ENCODE peak calls at places on chromosome 13, in four cellular contexts. One of them, this sample, is unnamed.

GRCh38 chr13:23674795-23675640 is 104.8 kb downstream of the TNFRSF19 start:
- DNase-seq in pancreas: no peak
- DNase-seq in WERI-Rb-1: no peak
- DNase-seq in fibroblast of the aortic adventitia: peak; percentile 88
- DNase-seq in this sample: no peak

GRCh38 chr13:111412251-111412650 is 91.8 kb downstream of the TEX29 start:
- DNase-seq in WERI-Rb-1: no peak
- DNase-seq in fibroblast of the aortic adventitia: no peak
- DNase-seq in pancreas: no peak
- DNase-seq in this sample: no peak

GRCh38 chr13:59111711-59112110 is 1052.0 kb downstream of the DIAPH3 start:
- DNase-seq in fibroblast of the aortic adventitia: peak; percentile 74
- DNase-seq in pancreas: no peak
- DNase-seq in WERI-Rb-1: no peak
- DNase-seq in this sample: peak; percentile 33

GRCh38 chr13:102710261-102710679 is 15.4 kb upstream of the METTL21C start:
- DNase-seq in fibroblast of the aortic adventitia: peak; percentile 53
- DNase-seq in pancreas: no peak
- DNase-seq in WERI-Rb-1: no peak
- DNase-seq in this sample: no peak

GRCh38 chr13:48214519-48215121 is 18.4 kb upstream of the ITM2B start:
- DNase-seq in pancreas: no peak
- DNase-seq in fibroblast of the aortic adventitia: no peak
- DNase-seq in WERI-Rb-1: no peak
- DNase-seq in this sample: no peak

GRCh38 chr13:72565893-72566292 is 161.5 kb downstream of the MZT1 start:
- DNase-seq in WERI-Rb-1: no peak
- DNase-seq in pancreas: no peak
- DNase-seq in fibroblast of the aortic adventitia: peak; percentile 3
- DNase-seq in this sample: no peak

GRCh38 chr13:66264976-66265375 is 965.2 kb downstream of the PCDH9 start:
- DNase-seq in fibroblast of the aortic adventitia: no peak
- DNase-seq in WERI-Rb-1: no peak
- DNase-seq in pancreas: no peak
- DNase-seq in this sample: no peak

GRCh38 chr13:36986462-36987240 is 12.5 kb downstream of the ALG5 start:
- DNase-seq in WERI-Rb-1: no peak
- DNase-seq in fibroblast of the aortic adventitia: no peak
- DNase-seq in pancreas: no peak
- DNase-seq in this sample: no peak

GRCh38 chr13:27830010-27830409 is 37.7 kb downstream of the GSX1 start:
- DNase-seq in fibroblast of the aortic adventitia: peak; percentile 6
- DNase-seq in WERI-Rb-1: peak; percentile 68
- DNase-seq in pancreas: peak; percentile 94
- DNase-seq in this sample: peak; percentile 80

GRCh38 chr13:74978596-74978995 is 503.4 kb downstream of the TBC1D4 start:
- DNase-seq in WERI-Rb-1: peak; percentile 37
- DNase-seq in fibroblast of the aortic adventitia: no peak
- DNase-seq in pancreas: no peak
- DNase-seq in this sample: no peak

GRCh38 chr13:98619556-98619955 is 42.6 kb upstream of the STK24 start:
- DNase-seq in pancreas: no peak
- DNase-seq in WERI-Rb-1: no peak
- DNase-seq in fibroblast of the aortic adventitia: no peak
- DNase-seq in this sample: no peak

GRCh38 chr13:39370554-39370953 is 232.4 kb downstream of the LHFPL6 start:
- DNase-seq in WERI-Rb-1: no peak
- DNase-seq in fibroblast of the aortic adventitia: peak; percentile 34
- DNase-seq in pancreas: no peak
- DNase-seq in this sample: no peak

GRCh38 chr13:93535256-93535655 is 308.6 kb downstream of the GPC6 start:
- DNase-seq in pancreas: no peak
- DNase-seq in WERI-Rb-1: no peak
- DNase-seq in fibroblast of the aortic adventitia: peak; percentile 51
- DNase-seq in this sample: no peak

GRCh38 chr13:24502567-24503375 is 9.8 kb downstream of the PARP4 start:
- DNase-seq in WERI-Rb-1: no peak
- DNase-seq in pancreas: no peak
- DNase-seq in fibroblast of the aortic adventitia: peak; percentile 64
- DNase-seq in this sample: peak; percentile 34

GRCh38 chr13:112106467-112107141 is 39.7 kb downstream of the SOX1 start:
- DNase-seq in fibroblast of the aortic adventitia: no peak
- DNase-seq in pancreas: no peak
- DNase-seq in WERI-Rb-1: no peak
- DNase-seq in this sample: no peak

GRCh38 chr13:80707000-80707983 is 366.4 kb upstream of the SPRY2 start:
- DNase-seq in WERI-Rb-1: no peak
- DNase-seq in fibroblast of the aortic adventitia: no peak
- DNase-seq in pancreas: no peak
- DNase-seq in this sample: no peak

GRCh38 chr13:98965325-98965724 is 12.5 kb downstream of the DOCK9 start:
- DNase-seq in fibroblast of the aortic adventitia: no peak
- DNase-seq in WERI-Rb-1: no peak
- DNase-seq in pancreas: no peak
- DNase-seq in this sample: no peak

GRCh38 chr13:34867590-34867989 is 74.5 kb upstream of the NBEA start:
- DNase-seq in pancreas: no peak
- DNase-seq in WERI-Rb-1: no peak
- DNase-seq in fibroblast of the aortic adventitia: no peak
- DNase-seq in this sample: no peak

GRCh38 chr13:46295531-46296464 is 84.1 kb downstream of the LRRC63 start:
- DNase-seq in WERI-Rb-1: no peak
- DNase-seq in fibroblast of the aortic adventitia: peak; percentile 99
- DNase-seq in pancreas: no peak
- DNase-seq in this sample: no peak

GRCh38 chr13:51576754-51577153 is 7.5 kb upstream of the WDFY2 start:
- DNase-seq in fibroblast of the aortic adventitia: no peak
- DNase-seq in pancreas: no peak
- DNase-seq in WERI-Rb-1: no peak
- DNase-seq in this sample: no peak

GRCh38 chr13:112443191-112444000 is 67.2 kb downstream of the SPACA7 start:
- DNase-seq in WERI-Rb-1: peak; percentile 59
- DNase-seq in pancreas: no peak
- DNase-seq in fibroblast of the aortic adventitia: no peak
- DNase-seq in this sample: peak; percentile 66

GRCh38 chr13:21079761-21080730 is 18.7 kb upstream of the LATS2 start:
- DNase-seq in fibroblast of the aortic adventitia: peak; percentile 93
- DNase-seq in WERI-Rb-1: no peak
- DNase-seq in pancreas: no peak
- DNase-seq in this sample: no peak

GRCh38 chr13:98664047-98664446 is 87.1 kb upstream of the STK24 start:
- DNase-seq in fibroblast of the aortic adventitia: peak; percentile 14
- DNase-seq in pancreas: no peak
- DNase-seq in WERI-Rb-1: no peak
- DNase-seq in this sample: no peak

GRCh38 chr13:75715598-75716523 is 79.7 kb downstream of the LMO7 start:
- DNase-seq in WERI-Rb-1: no peak
- DNase-seq in fibroblast of the aortic adventitia: peak; percentile 63
- DNase-seq in pancreas: no peak
- DNase-seq in this sample: no peak

GRCh38 chr13:22148187-22148586 is 477.3 kb downstream of the FGF9 start:
- DNase-seq in pancreas: no peak
- DNase-seq in fibroblast of the aortic adventitia: no peak
- DNase-seq in WERI-Rb-1: no peak
- DNase-seq in this sample: no peak

This sample was measured in glutamatergic neuron.